ENCODE peak calls at places on chromosomes 11 and 22, in five cellular contexts. G is nephron progenitor cell, Q is NB4, E is progenitor cell of endocrine pancreas, R is neural crest cell. I is an unnamed sample.

GRCh38 chr11:124518900-124519541 is 24.4 kb downstream of the OR8B12 start:
- DNase-seq in G (no peak), Q (peak), E (no peak), R (no peak), I (no peak)

GRCh38 chr11:66008468-66009101 is 3.2 kb upstream of the CST6 start:
- DNase-seq in G (peak), Q (peak), E (no peak), R (no peak), I (no peak)

GRCh38 chr22:38032681-38033521 is 24.3 kb upstream of the PICK1 start:
- DNase-seq in G (no peak), Q (peak), E (no peak), R (no peak), I (no peak)

GRCh38 chr11:82308979-82309378 is 424.7 kb downstream of the FAM181B start:
- DNase-seq in G (no peak), Q (no peak), E (no peak), R (no peak), I (no peak)

GRCh38 chr22:35705141-35705540 is 12.5 kb upstream of the APOL5 start:
- DNase-seq in G (no peak), Q (no peak), E (no peak), R (no peak), I (no peak)

GRCh38 chr22:26580240-26580962 is 9.5 kb downstream of the TPST2 start:
- DNase-seq in G (no peak), Q (no peak), E (no peak), R (no peak), I (no peak)

GRCh38 chr22:25067851-25068421 is 115.4 kb downstream of the KIAA1671 start:
- DNase-seq in G (no peak), Q (no peak), E (no peak), R (no peak), I (peak)

GRCh38 chr11:61870429-61871039 is 20.8 kb downstream of the FADS3 start:
- DNase-seq in G (no peak), Q (peak), E (no peak), R (no peak), I (no peak)

GRCh38 chr11:126949066-126949945 is 51.3 kb downstream of the KIRREL3 start:
- DNase-seq in G (no peak), Q (peak), E (no peak), R (no peak), I (no peak)

GRCh38 chr11:122784325-122785155 is 53.8 kb upstream of the CRTAM start:
- DNase-seq in G (no peak), Q (no peak), E (no peak), R (no peak), I (no peak)

GRCh38 chr22:20503816-20504215 is 3.6 kb upstream of the MED15 start:
- DNase-seq in G (no peak), Q (no peak), E (no peak), R (no peak), I (no peak)

GRCh38 chr11:12053606-12054361 is 45.4 kb upstream of the DKK3 start:
- DNase-seq in G (no peak), Q (no peak), E (no peak), R (no peak), I (no peak)

GRCh38 chr11:27705873-27706820 is 5.9 kb upstream of the BDNF start:
- DNase-seq in G (peak), Q (peak), E (no peak), R (no peak), I (no peak)

GRCh38 chr11:134331565-134332188 is at the start of gene GLB1L2:
- DNase-seq in G (peak), Q (peak), E (peak), R (peak), I (peak)

GRCh38 chr11:111733009-111733408 is 33.2 kb downstream of the PPP2R1B start:
- DNase-seq in G (no peak), Q (no peak), E (no peak), R (no peak), I (no peak)

GRCh38 chr22:38611559-38611958 is 41.6 kb upstream of the DMC1 start:
- DNase-seq in G (no peak), Q (no peak), E (no peak), R (no peak), I (no peak)

GRCh38 chr11:2088746-2089535 is 50.2 kb downstream of the IGF2 start:
- DNase-seq in G (no peak), Q (peak), E (no peak), R (no peak), I (peak)

GRCh38 chr11:44574620-44575287 is 9.3 kb downstream of the CD82 start:
- DNase-seq in G (no peak), Q (peak), E (no peak), R (no peak), I (no peak)

GRCh38 chr11:48538991-48539390 is 50.4 kb downstream of the OR4A47 start:
- DNase-seq in G (no peak), Q (no peak), E (no peak), R (no peak), I (no peak)

GRCh38 chr22:18998998-18999397 is 62.9 kb upstream of the PRODH start:
- DNase-seq in G (peak), Q (peak), E (no peak), R (peak), I (no peak)
- TF ChIP-seq CTCF in G (peak), Q (peak), E (peak), R (peak), I (no peak)

GRCh38 chr11:114251797-114252327 is 44.3 kb upstream of the NNMT start:
- DNase-seq in G (peak), Q (no peak), E (no peak), R (no peak), I (no peak)
- TF ChIP-seq CTCF in G (peak), Q (no peak), E (peak), R (no peak), I (no peak)

DNA sequence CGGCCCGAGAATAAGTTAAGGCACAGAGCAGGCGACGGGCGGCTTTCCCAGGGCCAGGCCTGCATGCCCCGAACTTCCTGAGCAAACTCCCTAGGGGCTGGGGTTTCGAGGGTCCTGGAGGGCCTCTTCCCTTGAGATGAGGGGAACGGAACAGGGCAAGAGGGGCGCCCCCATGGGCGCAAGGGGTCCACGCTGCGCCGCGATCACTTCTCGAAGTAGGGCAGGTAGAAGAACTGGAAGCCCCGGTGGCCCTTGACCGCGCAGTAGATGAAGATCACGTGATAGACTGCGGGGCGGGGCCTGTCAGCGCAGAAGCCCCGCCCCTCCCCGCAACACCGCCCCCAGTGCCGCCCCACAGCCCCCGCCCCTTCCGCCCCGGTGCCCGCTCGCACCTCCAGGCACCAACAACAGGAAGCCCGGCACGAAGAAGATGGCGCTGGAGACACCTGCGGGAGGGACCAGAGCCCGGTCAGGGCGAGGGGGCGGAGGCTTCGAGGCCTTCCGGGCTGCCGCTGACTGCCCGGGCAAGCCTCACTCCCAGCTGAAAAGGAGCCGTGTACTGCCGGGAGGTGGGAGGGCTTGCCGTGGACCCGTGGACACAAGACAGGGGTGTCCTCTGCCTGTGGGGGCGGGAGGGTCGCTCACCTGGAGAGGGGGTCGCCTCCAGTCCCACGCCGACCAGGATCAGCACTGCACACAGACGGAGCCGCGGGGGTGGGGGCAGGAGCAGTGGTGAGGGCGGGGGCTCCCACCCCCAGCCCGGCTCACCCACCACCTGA is 4.5 kb downstream of the TMEM134 start:
- DNase-seq in G (peak), Q (peak), E (peak), R (peak), I (peak)
- TF ChIP-seq CTCF in G (no peak), Q (no peak), E (no peak), R (no peak), I (no peak)

GRCh38 chr11:33630936-33631748 is 69.5 kb downstream of the C11orf91 start:
- DNase-seq in G (no peak), Q (no peak), E (no peak), R (no peak), I (no peak)
- TF ChIP-seq CTCF in G (no peak), Q (no peak), E (no peak), R (no peak), I (no peak)

I was measured in natural killer cell.